ENCODE peak calls at places on chromosome 15, in seven cellular contexts. T is NB4, S is kidney epithelial cell, K is adrenal gland, C is Peyer's patch, O is GM10248, Z is prostate gland. D is an unnamed sample.

GRCh38 chr15:94247789-94248638 is 16.7 kb downstream of the MCTP2 start:
- DNase-seq in T (no peak), S (no peak), K (no peak), O (no peak), Z (no peak), C (no peak), D (no peak)

GRCh38 chr15:48507416-48508065 is 138.0 kb downstream of the FBN1 start:
- DNase-seq in S (peak; percentile 16), C (no peak), K (peak; percentile 53), O (peak; percentile 39), Z (peak; percentile 20), T (peak; percentile 60), D (no peak)

GRCh38 chr15:29121907-29122306 is 147.7 kb downstream of the NSMCE3 start:
- DNase-seq in C (no peak), T (no peak), O (no peak), Z (no peak), K (no peak), S (no peak), D (no peak)

GRCh38 chr15:49902791-49903481 is 216.1 kb downstream of the ATP8B4 start:
- DNase-seq in Z (no peak), T (no peak), O (no peak), C (no peak), S (no peak), K (no peak), D (no peak)

GRCh38 chr15:59918994-59919951 is 84.8 kb upstream of the FOXB1 start:
- DNase-seq in T (no peak), K (no peak), C (no peak), Z (no peak), S (peak; percentile 73), O (peak; percentile 65), D (no peak)

GRCh38 chr15:96232335-96232734 is 98.2 kb upstream of the NR2F2 start:
- DNase-seq in Z (no peak), C (no peak), K (no peak), O (no peak), S (no peak), T (no peak), D (no peak)

GRCh38 chr15:70339551-70340517 is 242.1 kb upstream of the TLE3 start:
- DNase-seq in O (no peak), Z (no peak), K (no peak), S (no peak), T (peak; percentile 73), C (no peak), D (no peak)

GRCh38 chr15:93072011-93072410 is 17.0 kb downstream of the RGMA start:
- DNase-seq in C (no peak), K (no peak), Z (no peak), O (no peak), S (no peak), T (no peak), D (no peak)

GRCh38 chr15:69032006-69032405 is 17.5 kb downstream of the NOX5 start:
- DNase-seq in Z (no peak), O (no peak), K (no peak), T (no peak), C (no peak), S (no peak), D (no peak)

GRCh38 chr15:71251548-71252035 is 136.3 kb downstream of the THSD4 start:
- DNase-seq in T (no peak), S (no peak), K (peak; percentile 68), C (no peak), Z (no peak), O (no peak), D (no peak)

GRCh38 chr15:65060641-65061397 is 7.0 kb downstream of the RASL12 start:
- DNase-seq in C (no peak), S (no peak), T (no peak), Z (no peak), O (no peak), K (peak; percentile 81), D (no peak)

GRCh38 chr15:62625421-62626033 is 417.0 kb upstream of the TPM1 start:
- DNase-seq in O (no peak), S (no peak), K (no peak), C (no peak), Z (no peak), T (no peak), D (no peak)

GRCh38 chr15:74208496-74208895 is 5.9 kb upstream of the STRA6 start:
- DNase-seq in Z (no peak), O (no peak), S (no peak), C (no peak), T (no peak), K (no peak), D (no peak)

GRCh38 chr15:63145426-63145825 is 11.9 kb downstream of the RPS27L start:
- DNase-seq in K (no peak), S (no peak), T (no peak), C (no peak), O (no peak), Z (no peak), D (no peak)

GRCh38 chr15:88048759-88049158 is 207.8 kb downstream of the NTRK3 start:
- DNase-seq in T (no peak), C (no peak), O (no peak), K (no peak), S (no peak), Z (no peak), D (no peak)

GRCh38 chr15:43930556-43930955 is 103.8 kb downstream of the WDR76 start:
- DNase-seq in T (no peak), K (no peak), C (no peak), O (no peak), Z (no peak), S (no peak), D (no peak)

GRCh38 chr15:83068054-83068453 is 1.0 kb upstream of the BTBD1 start:
- DNase-seq in O (no peak), S (no peak), T (no peak), K (no peak), Z (no peak), C (no peak), D (no peak)

GRCh38 chr15:83067638-83067962 is 548 bp upstream of the BTBD1 start:
- DNase-seq in O (no peak), K (no peak), S (no peak), C (no peak), Z (no peak), T (no peak), D (no peak)

GRCh38 chr15:83066034-83066760 is 855 bp downstream of the BTBD1 start:
- DNase-seq in T (peak; percentile 42), S (no peak), C (no peak), K (peak; percentile 12), Z (no peak), O (no peak), D (peak; percentile 18)

GRCh38 chr15:83065431-83065830 is 1.6 kb downstream of the BTBD1 start:
- DNase-seq in Z (no peak), K (no peak), O (no peak), C (no peak), S (no peak), T (no peak), D (no peak)

DNA sequence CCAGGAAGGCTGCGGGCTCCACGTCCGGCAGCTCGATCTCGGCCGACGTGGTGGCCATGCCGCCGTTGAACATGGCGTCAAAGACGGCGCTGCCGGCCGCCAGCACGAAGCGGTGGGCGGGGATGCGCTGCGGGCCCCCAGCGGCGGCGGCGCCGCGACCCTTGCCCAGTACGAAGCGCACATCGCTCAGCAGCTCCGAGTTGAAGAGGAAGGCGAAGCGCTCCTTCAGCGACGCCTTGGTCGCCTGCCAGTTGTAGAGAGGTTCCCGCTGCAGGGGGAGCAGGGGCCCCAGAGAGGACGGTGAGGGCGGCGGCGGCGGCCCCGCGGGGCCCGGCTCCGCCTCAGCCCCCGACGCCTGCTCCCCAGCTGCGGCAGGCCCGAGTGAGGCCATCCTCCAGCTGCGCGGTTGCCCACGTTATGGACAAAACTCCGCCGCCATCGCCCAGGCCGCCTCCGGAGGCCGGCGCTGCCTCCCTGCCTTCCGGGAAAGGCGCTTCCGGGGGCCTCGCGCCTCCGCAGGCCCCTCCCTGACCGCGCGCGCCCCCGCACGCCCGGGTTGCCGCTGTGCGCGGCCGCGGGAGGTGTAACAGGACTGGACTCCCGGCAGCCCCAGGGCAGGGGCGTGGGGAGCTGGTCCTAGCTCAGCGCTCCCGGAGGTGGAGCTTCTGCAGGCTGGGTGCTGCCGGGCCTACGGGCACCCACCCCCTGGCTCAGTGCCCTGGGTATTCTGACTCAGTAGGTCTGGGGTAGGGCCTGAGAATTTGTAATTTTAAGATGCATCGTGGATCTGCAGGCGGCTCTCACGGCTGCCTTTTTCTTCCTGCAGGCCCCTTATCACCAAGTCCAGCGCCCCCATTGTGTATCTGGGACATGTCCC is at the start of gene BTBD1:
- DNase-seq in T (peak; percentile 97), C (peak; percentile 94), Z (peak; percentile 82), O (peak; percentile 96), S (peak; percentile 83), K (peak; percentile 96), D (peak; percentile 83)
- TF ChIP-seq CTCF in T (no peak), C (peak; percentile 4), Z (peak; percentile 15), O (no peak), S (no peak), K (no peak), D (no peak)

GRCh38 chr15:54082836-54083492 is 104.7 kb downstream of the UNC13C start:
- DNase-seq in T (peak; percentile 30), Z (no peak), O (no peak), C (no peak), S (no peak), K (no peak), D (peak; percentile 41)
- TF ChIP-seq CTCF in T (peak; percentile 80), Z (peak; percentile 43), O (peak; percentile 67), C (peak; percentile 42), S (peak; percentile 89), K (peak; percentile 42), D (peak; percentile 83)

GRCh38 chr15:52678468-52679231 is 538 bp downstream of the ATOSA start:
- DNase-seq in Z (peak; percentile 79), T (peak; percentile 77), S (no peak), C (peak; percentile 82), K (peak; percentile 68), O (peak; percentile 41), D (peak; percentile 78)
- TF ChIP-seq CTCF in Z (no peak), T (no peak), S (peak; percentile 17), C (no peak), K (no peak), O (no peak), D (no peak)

GRCh38 chr15:80665151-80665550 is 30.0 kb upstream of the ABHD17C start:
- DNase-seq in S (no peak), C (no peak), O (no peak), Z (no peak), T (no peak), K (no peak), D (no peak)

GRCh38 chr15:80662756-80663553 is 32.2 kb upstream of the ABHD17C start:
- DNase-seq in Z (no peak), C (no peak), O (no peak), S (no peak), K (no peak), T (no peak), D (no peak)

GRCh38 chr15:80659375-80659774 is 35.7 kb upstream of the ABHD17C start:
- DNase-seq in K (no peak), T (no peak), S (no peak), Z (no peak), O (no peak), C (no peak), D (no peak)

GRCh38 chr15:80662129-80662528 is 33.0 kb upstream of the ABHD17C start:
- DNase-seq in K (no peak), C (no peak), S (no peak), O (no peak), T (peak; percentile 11), Z (no peak), D (no peak)

DNA sequence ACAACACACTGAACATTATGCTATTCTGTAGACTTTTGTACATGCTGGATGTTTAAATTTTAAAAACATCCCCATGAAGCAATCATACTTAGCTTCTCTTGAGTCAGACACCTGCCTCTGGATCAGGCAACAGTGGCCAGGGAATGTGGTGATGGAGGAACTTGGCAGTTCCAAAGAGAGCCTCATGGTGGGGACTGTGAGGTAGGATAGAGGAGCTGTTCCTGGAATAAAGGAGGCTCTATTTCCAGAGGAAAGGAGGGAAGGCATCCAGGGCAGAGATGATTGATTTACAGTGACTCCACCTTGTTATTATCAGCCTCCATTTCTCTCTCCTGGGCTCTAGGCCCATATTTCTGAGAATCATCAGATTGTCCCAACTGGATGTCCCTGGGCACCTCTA is 35.0 kb upstream of the ABHD17C start:
- DNase-seq in K (peak; percentile 45), O (no peak), S (no peak), T (no peak), Z (peak; percentile 55), C (no peak), D (peak; percentile 35)
- TF ChIP-seq CTCF in K (peak; percentile 39), O (peak; percentile 22), S (peak; percentile 69), T (no peak), Z (peak; percentile 41), C (peak; percentile 87), D (peak; percentile 50)

D was measured in nephron progenitor cell.